ENCODE peak calls at places on chromosomes 6 and 20, in four cellular contexts. One of them, this sample, is unnamed.
A peak's percentile ranks its signal among the peaks of the same experiment; 100 is the strongest.

GRCh38 chr6:69866351-69867074 is at the start of gene COL19A1:
- DNase-seq in K562: peak; percentile 4
- DNase-seq in WTC11: peak; percentile 52
- DNase-seq in HepG2: no peak
- DNase-seq in this sample: peak; percentile 45

GRCh38 chr6:121733216-121733615 is 297.8 kb downstream of the GJA1 start:
- DNase-seq in HepG2: no peak
- DNase-seq in K562: no peak
- DNase-seq in WTC11: no peak
- DNase-seq in this sample: no peak

GRCh38 chr6:121465101-121465500 is 29.7 kb downstream of the GJA1 start:
- DNase-seq in K562: no peak
- DNase-seq in WTC11: no peak
- DNase-seq in HepG2: no peak
- DNase-seq in this sample: no peak

GRCh38 chr20:31811796-31812728 is 7.1 kb upstream of the MYLK2 start:
- DNase-seq in K562: peak; percentile 58
- DNase-seq in HepG2: no peak
- DNase-seq in WTC11: no peak
- DNase-seq in this sample: no peak

GRCh38 chr6:35047265-35048011 is 93.7 kb downstream of the TCP11 start:
- DNase-seq in HepG2: no peak
- DNase-seq in K562: no peak
- DNase-seq in WTC11: no peak
- DNase-seq in this sample: no peak

GRCh38 chr6:75201901-75202672 is 3.8 kb downstream of the COL12A1 start:
- DNase-seq in WTC11: peak; percentile 68
- DNase-seq in HepG2: no peak
- DNase-seq in K562: no peak
- DNase-seq in this sample: no peak

GRCh38 chr6:2853766-2854393 is 12.2 kb upstream of the SERPINB1 start:
- DNase-seq in K562: peak; percentile 92
- DNase-seq in WTC11: no peak
- DNase-seq in HepG2: peak; percentile 75
- DNase-seq in this sample: peak; percentile 56

GRCh38 chr6:158028421-158028820 is 46.8 kb downstream of the SYNJ2 start:
- DNase-seq in WTC11: no peak
- DNase-seq in K562: no peak
- DNase-seq in HepG2: no peak
- DNase-seq in this sample: no peak

GRCh38 chr20:54323227-54323734 is 115.4 kb downstream of the PFDN4 start:
- DNase-seq in WTC11: no peak
- DNase-seq in K562: no peak
- DNase-seq in HepG2: no peak
- DNase-seq in this sample: no peak

GRCh38 chr20:38452880-38453624 is 17.9 kb upstream of the SNHG17 start:
- DNase-seq in HepG2: no peak
- DNase-seq in WTC11: no peak
- DNase-seq in K562: peak; percentile 93
- DNase-seq in this sample: no peak

GRCh38 chr6:14917101-14917500 is 328.8 kb upstream of the JARID2 start:
- DNase-seq in WTC11: no peak
- DNase-seq in HepG2: no peak
- DNase-seq in K562: no peak
- DNase-seq in this sample: no peak

GRCh38 chr6:19757036-19757435 is 80.1 kb upstream of the ID4 start:
- DNase-seq in K562: no peak
- DNase-seq in WTC11: no peak
- DNase-seq in HepG2: peak; percentile 58
- DNase-seq in this sample: no peak

GRCh38 chr6:136290406-136291010 is 862 bp upstream of the BCLAF1 start:
- DNase-seq in HepG2: peak; percentile 80
- DNase-seq in WTC11: no peak
- DNase-seq in K562: peak; percentile 81
- DNase-seq in this sample: peak; percentile 56

GRCh38 chr6:161228911-161229591 is 44.8 kb downstream of the AGPAT4 start:
- DNase-seq in HepG2: no peak
- DNase-seq in K562: peak; percentile 87
- DNase-seq in WTC11: no peak
- DNase-seq in this sample: no peak
- TF ChIP-seq SP1 in HepG2: no peak
- TF ChIP-seq SP1 in K562: no peak
- TF ChIP-seq SP1 in WTC11: no peak
- TF ChIP-seq SP1 in this sample: no peak

GRCh38 chr6:117498159-117498558 is 15.7 kb downstream of the DCBLD1 start:
- DNase-seq in K562: no peak
- DNase-seq in HepG2: no peak
- DNase-seq in WTC11: no peak
- DNase-seq in this sample: no peak
- TF ChIP-seq ELF4 in K562: no peak
- TF ChIP-seq ELF4 in HepG2: no peak
- TF ChIP-seq ELF4 in WTC11: no peak
- TF ChIP-seq ELF4 in this sample: no peak

DNA sequence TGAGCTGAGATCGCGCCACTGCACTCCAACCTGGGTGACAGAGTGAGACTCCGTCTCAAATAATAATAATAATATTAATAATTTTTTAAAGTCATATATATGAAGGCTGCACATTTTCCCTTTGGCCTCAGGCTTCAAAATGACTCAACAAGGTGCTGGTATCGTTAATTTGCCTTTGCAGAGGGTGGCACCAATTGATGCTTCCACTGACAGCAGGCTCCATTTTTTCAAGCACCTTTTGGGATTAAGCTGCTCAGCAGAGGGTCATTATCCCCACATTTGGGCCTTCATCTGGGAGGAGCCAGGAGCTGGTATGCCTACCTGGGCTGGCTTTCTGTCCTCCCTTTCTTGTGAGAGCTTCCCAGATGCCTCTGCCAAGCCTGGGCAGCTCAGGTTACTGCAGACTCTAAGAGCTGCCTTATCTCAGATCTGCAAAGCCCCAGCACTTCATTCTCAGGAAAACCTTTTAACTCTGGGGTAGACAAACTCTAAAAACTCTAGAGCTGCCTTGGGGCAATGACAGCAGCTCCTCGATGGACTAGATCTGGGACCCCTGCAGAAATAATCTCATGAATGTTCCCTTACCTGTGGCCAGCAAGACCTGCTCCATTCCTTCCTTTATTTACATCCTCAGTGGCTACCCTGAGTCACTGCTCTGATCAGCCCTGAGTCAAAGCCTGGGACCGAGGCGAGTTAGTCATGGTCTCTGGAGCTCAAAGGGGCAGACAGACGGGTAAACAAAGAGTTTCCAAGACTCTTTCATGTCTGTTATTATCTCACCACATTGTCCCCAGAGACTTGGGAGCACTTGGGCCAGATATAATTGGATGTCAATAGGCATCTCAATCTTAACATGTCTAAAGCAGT is 80.0 kb upstream of the EYA2 start:
- DNase-seq in HepG2: peak; percentile 72
- DNase-seq in WTC11: peak; percentile 29
- DNase-seq in K562: no peak
- DNase-seq in this sample: peak; percentile 39
- TF ChIP-seq SP1 in HepG2: no peak
- TF ChIP-seq SP1 in WTC11: no peak
- TF ChIP-seq SP1 in K562: no peak
- TF ChIP-seq SP1 in this sample: no peak

DNA sequence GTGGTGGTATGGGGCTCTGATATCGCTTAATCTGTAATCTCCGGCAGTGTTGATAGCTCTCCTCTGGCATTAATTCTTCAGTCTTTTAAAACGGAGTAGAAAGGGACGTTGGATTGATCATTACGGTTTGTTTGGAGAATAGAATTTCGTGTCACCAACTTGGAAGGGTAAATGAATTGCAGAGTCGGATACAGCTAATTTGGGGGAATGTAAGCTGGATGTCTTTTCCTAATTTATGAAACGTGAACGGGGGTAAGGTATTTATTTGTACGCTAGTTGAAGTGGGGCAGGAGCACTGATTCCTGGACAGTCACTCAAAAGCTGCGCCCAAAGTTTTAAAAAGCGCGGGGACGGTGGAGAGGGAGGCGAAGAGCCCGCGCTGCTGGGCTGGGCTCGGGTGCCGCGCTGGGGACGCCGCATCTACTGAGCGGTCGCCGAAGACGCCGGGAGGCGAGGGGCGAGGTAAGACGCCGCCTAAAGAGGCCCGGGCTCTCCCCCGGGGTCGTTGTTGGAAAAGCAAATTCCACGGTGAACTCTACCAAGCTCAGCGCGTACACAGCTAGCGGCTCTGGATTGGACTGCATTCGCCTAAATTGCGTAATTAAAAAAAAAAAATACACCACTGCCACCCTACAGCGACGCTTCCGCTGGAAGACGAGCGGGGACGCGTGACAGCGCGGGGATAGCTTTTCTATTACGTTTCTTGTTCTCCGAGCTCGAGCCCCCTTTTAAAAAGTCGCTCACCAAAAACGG is 92.2 kb upstream of the PRDM1 start:
- DNase-seq in HepG2: no peak
- DNase-seq in WTC11: peak; percentile 44
- DNase-seq in K562: no peak
- DNase-seq in this sample: peak; percentile 23
- TF ChIP-seq ELF4 in HepG2: no peak
- TF ChIP-seq ELF4 in WTC11: no peak
- TF ChIP-seq ELF4 in K562: no peak
- TF ChIP-seq ELF4 in this sample: no peak

GRCh38 chr6:167553716-167554115 is 228.8 kb downstream of the TTLL2 start:
- DNase-seq in HepG2: no peak
- DNase-seq in WTC11: no peak
- DNase-seq in K562: no peak
- DNase-seq in this sample: no peak
- TF ChIP-seq SP1 in HepG2: no peak
- TF ChIP-seq SP1 in WTC11: no peak
- TF ChIP-seq SP1 in K562: no peak
- TF ChIP-seq SP1 in this sample: no peak

GRCh38 chr20:19928379-19929360 is 88.5 kb upstream of the NAA20 start:
- DNase-seq in WTC11: no peak
- DNase-seq in HepG2: no peak
- DNase-seq in K562: no peak
- DNase-seq in this sample: no peak

GRCh38 chr20:19932170-19932667 is 84.9 kb upstream of the NAA20 start:
- DNase-seq in HepG2: no peak
- DNase-seq in WTC11: no peak
- DNase-seq in K562: no peak
- DNase-seq in this sample: no peak

GRCh38 chr20:19926581-19926980 is 90.6 kb upstream of the NAA20 start:
- DNase-seq in K562: no peak
- DNase-seq in WTC11: no peak
- DNase-seq in HepG2: no peak
- DNase-seq in this sample: no peak

GRCh38 chr20:19930461-19930860 is 86.7 kb upstream of the NAA20 start:
- DNase-seq in K562: no peak
- DNase-seq in WTC11: no peak
- DNase-seq in HepG2: no peak
- DNase-seq in this sample: no peak

DNA sequence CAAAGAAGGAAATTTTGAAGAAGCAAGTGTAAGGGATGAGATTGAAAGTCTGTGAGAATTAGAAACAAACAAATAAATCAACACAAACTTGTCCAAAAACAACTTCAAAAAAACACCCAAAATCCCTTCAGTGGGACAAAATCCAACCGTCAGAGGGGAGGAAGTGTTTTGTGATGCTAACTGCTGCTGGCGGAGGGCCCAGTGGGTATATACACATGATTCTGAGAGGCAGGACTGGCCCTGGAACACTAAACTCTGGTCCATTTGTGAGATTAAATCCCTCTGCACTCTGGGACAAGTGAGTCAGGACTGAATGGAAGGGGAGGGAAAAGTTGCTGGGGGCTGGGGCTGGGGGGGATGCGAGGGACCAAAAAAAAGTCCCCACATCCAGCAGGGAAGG is 87.4 kb upstream of the NAA20 start:
- DNase-seq in WTC11: no peak
- DNase-seq in HepG2: no peak
- DNase-seq in K562: no peak
- DNase-seq in this sample: no peak
- TF ChIP-seq ELF4 in WTC11: no peak
- TF ChIP-seq ELF4 in HepG2: no peak
- TF ChIP-seq ELF4 in K562: no peak
- TF ChIP-seq ELF4 in this sample: no peak

GRCh38 chr6:5936611-5937010 is 70.1 kb downstream of the NRN1 start:
- DNase-seq in K562: no peak
- DNase-seq in HepG2: no peak
- DNase-seq in WTC11: no peak
- DNase-seq in this sample: no peak
- TF ChIP-seq SP1 in K562: no peak
- TF ChIP-seq SP1 in HepG2: no peak
- TF ChIP-seq SP1 in WTC11: no peak
- TF ChIP-seq SP1 in this sample: no peak

This sample was measured in HEK293T.